ENCODE peak calls at places on chromosomes 4 and X, in eight cellular contexts. D is stimulated activated CD4-positive, alpha-beta T cell treated with anti-CD3 and anti-CD28 coated beads, Interleukin-2, amount 100 ng/mL, for 4 hours; S is AG09309; N is GF-D8; A is A549; F is OCI-LY7; Y is substantia nigra; H is neural crest cell. O is an unnamed sample.

GRCh38 chr4:123452585-123452984 is 56.0 kb downstream of the SPRY1 start:
- DNase-seq in Y (no peak), S (peak; percentile 42), D (no peak), A (peak; percentile 11), F (peak; percentile 26), H (no peak), N (peak; percentile 58), O (peak; percentile 86)

GRCh38 chr4:185202984-185203379 is 818 bp downstream of the CFAP97 start:
- DNase-seq in S (no peak), N (no peak), H (no peak), A (no peak), Y (no peak), D (no peak), F (no peak), O (no peak)

GRCh38 chr4:6198768-6199343 is 1.5 kb downstream of the JAKMIP1 start:
- DNase-seq in D (no peak), S (no peak), A (peak; percentile 9), N (no peak), H (no peak), F (no peak), Y (no peak), O (no peak)

GRCh38 chrX:67044029-67044653 is 405.3 kb upstream of the EDA2R start:
- DNase-seq in Y (no peak), S (no peak), D (no peak), F (no peak), H (no peak), A (no peak), N (no peak), O (no peak)

GRCh38 chr4:8079031-8079885 is 79.4 kb downstream of the ABLIM2 start:
- DNase-seq in H (no peak), N (peak; percentile 53), D (no peak), S (no peak), Y (no peak), A (peak; percentile 20), F (no peak), O (no peak)

GRCh38 chr4:12409507-12410190 is 981.0 kb upstream of the HS3ST1 start:
- DNase-seq in A (no peak), H (no peak), D (no peak), S (no peak), Y (no peak), N (no peak), F (no peak), O (no peak)

GRCh38 chr4:141614878-141615586 is 21.4 kb upstream of the IL15 start:
- DNase-seq in Y (no peak), A (no peak), N (no peak), F (no peak), D (no peak), H (no peak), S (no peak), O (no peak)

GRCh38 chr4:73104695-73105094 is 35.2 kb upstream of the COX18 start:
- DNase-seq in A (no peak), H (no peak), F (no peak), S (no peak), D (no peak), N (no peak), Y (no peak), O (no peak)

GRCh38 chr4:6595897-6596537 is 21.0 kb downstream of the MAN2B2 start:
- DNase-seq in A (peak; percentile 49), H (no peak), S (no peak), Y (no peak), D (no peak), F (peak; percentile 65), N (no peak), O (no peak)

GRCh38 chrX:106649523-106650428 is 38.0 kb downstream of the RADX start:
- DNase-seq in D (no peak), Y (no peak), S (no peak), A (no peak), H (no peak), F (no peak), N (no peak), O (no peak)

GRCh38 chr4:175961604-175962003 is 104.0 kb upstream of the WDR17 start:
- DNase-seq in A (no peak), F (no peak), D (no peak), H (no peak), S (no peak), Y (no peak), N (no peak), O (no peak)

GRCh38 chr4:112514449-112515277 is 1.3 kb downstream of the NEUROG2 start:
- DNase-seq in N (no peak), D (no peak), S (no peak), H (peak; percentile 31), Y (no peak), A (peak; percentile 21), F (peak; percentile 26), O (no peak)

GRCh38 chrX:6067600-6067999 is 161.1 kb downstream of the NLGN4X start:
- DNase-seq in N (no peak), Y (no peak), D (no peak), S (no peak), H (no peak), F (no peak), A (no peak), O (no peak)

GRCh38 chr4:117267317-117267716 is 181.9 kb upstream of the TRAM1L1 start:
- DNase-seq in N (no peak), F (no peak), D (no peak), A (no peak), S (no peak), H (no peak), Y (no peak), O (no peak)

GRCh38 chrX:13467243-13467642 is 102.2 kb upstream of the EGFL6 start:
- DNase-seq in D (no peak), H (no peak), A (no peak), S (no peak), Y (no peak), F (no peak), N (no peak), O (no peak)

GRCh38 chr4:38306482-38307071 is 346.4 kb downstream of the PTTG2 start:
- DNase-seq in A (no peak), S (no peak), H (no peak), Y (no peak), N (no peak), D (no peak), F (no peak), O (no peak)

GRCh38 chr4:2824329-2825183 is 19.1 kb upstream of the ADD1 start:
- DNase-seq in S (no peak), F (no peak), D (no peak), H (no peak), Y (no peak), A (no peak), N (no peak), O (no peak)

GRCh38 chr4:93947318-93947717 is 118.8 kb downstream of the ATOH1 start:
- DNase-seq in A (no peak), F (no peak), S (no peak), Y (no peak), D (no peak), H (no peak), N (no peak), O (no peak)

GRCh38 chr4:120841580-120841979 is 80.9 kb downstream of the PRDM5 start:
- DNase-seq in Y (no peak), D (no peak), H (no peak), S (no peak), A (no peak), N (no peak), F (no peak), O (no peak)

GRCh38 chrX:20974326-20974725 is 399.9 kb upstream of the CNKSR2 start:
- DNase-seq in N (no peak), S (no peak), A (no peak), Y (no peak), H (no peak), F (no peak), D (no peak), O (no peak)

GRCh38 chr4:188754372-188755002 is 615.2 kb downstream of the TRIML1 start:
- DNase-seq in S (no peak), A (no peak), N (no peak), Y (no peak), H (no peak), F (no peak), D (no peak), O (no peak)